ENCODE peak calls at places on chromosome 19, in six cellular contexts. One of them, this sample, is unnamed.
A peak's percentile ranks its signal among the peaks of the same experiment; 100 is the strongest.

GRCh38 chr19:18464646-18465045 is 26.7 kb upstream of the ISYNA1 start:
- DNase-seq in NCI-H748 treated with DMSO at 0.1 percent for 48 hours: no peak
- DNase-seq in GDM1: no peak
- DNase-seq in NCI-H1436 treated with DMSO at 0.1 percent for 48 hours: no peak
- DNase-seq in tibial artery: peak; percentile 96
- DNase-seq in psoas muscle: peak; percentile 87
- DNase-seq in this sample: peak; percentile 52

GRCh38 chr19:41353466-41354342 is at the start of gene TGFB1:
- DNase-seq in psoas muscle: peak; percentile 91
- DNase-seq in tibial artery: peak; percentile 95
- DNase-seq in NCI-H1436 treated with DMSO at 0.1 percent for 48 hours: no peak
- DNase-seq in GDM1: peak; percentile 86
- DNase-seq in NCI-H748 treated with DMSO at 0.1 percent for 48 hours: peak; percentile 49
- DNase-seq in this sample: peak; percentile 93

GRCh38 chr19:17576758-17577532 is 21.5 kb downstream of the COLGALT1 start:
- DNase-seq in psoas muscle: peak; percentile 80
- DNase-seq in tibial artery: no peak
- DNase-seq in NCI-H1436 treated with DMSO at 0.1 percent for 48 hours: no peak
- DNase-seq in GDM1: peak; percentile 15
- DNase-seq in NCI-H748 treated with DMSO at 0.1 percent for 48 hours: no peak
- DNase-seq in this sample: peak; percentile 59

GRCh38 chr19:28466107-28467045 is 746.6 kb downstream of the UQCRFS1 start:
- DNase-seq in tibial artery: no peak
- DNase-seq in NCI-H1436 treated with DMSO at 0.1 percent for 48 hours: no peak
- DNase-seq in psoas muscle: peak; percentile 74
- DNase-seq in GDM1: no peak
- DNase-seq in NCI-H748 treated with DMSO at 0.1 percent for 48 hours: peak; percentile 19
- DNase-seq in this sample: peak; percentile 55

GRCh38 chr19:34232566-34233481 is 21.5 kb upstream of the GARRE1 start:
- DNase-seq in tibial artery: peak; percentile 71
- DNase-seq in NCI-H748 treated with DMSO at 0.1 percent for 48 hours: no peak
- DNase-seq in psoas muscle: peak; percentile 65
- DNase-seq in NCI-H1436 treated with DMSO at 0.1 percent for 48 hours: no peak
- DNase-seq in GDM1: no peak
- DNase-seq in this sample: peak; percentile 59

GRCh38 chr19:23771761-23772667 is 13.3 kb upstream of the ZNF681 start:
- DNase-seq in NCI-H748 treated with DMSO at 0.1 percent for 48 hours: no peak
- DNase-seq in NCI-H1436 treated with DMSO at 0.1 percent for 48 hours: no peak
- DNase-seq in psoas muscle: no peak
- DNase-seq in GDM1: no peak
- DNase-seq in tibial artery: no peak
- DNase-seq in this sample: no peak

GRCh38 chr19:5335101-5335500 is 5.5 kb downstream of the PTPRS start:
- DNase-seq in NCI-H1436 treated with DMSO at 0.1 percent for 48 hours: no peak
- DNase-seq in psoas muscle: no peak
- DNase-seq in GDM1: no peak
- DNase-seq in tibial artery: no peak
- DNase-seq in NCI-H748 treated with DMSO at 0.1 percent for 48 hours: no peak
- DNase-seq in this sample: peak; percentile 62

GRCh38 chr19:10727599-10728250 is 9.8 kb downstream of the DNM2 start:
- DNase-seq in psoas muscle: no peak
- DNase-seq in GDM1: no peak
- DNase-seq in NCI-H1436 treated with DMSO at 0.1 percent for 48 hours: no peak
- DNase-seq in tibial artery: no peak
- DNase-seq in NCI-H748 treated with DMSO at 0.1 percent for 48 hours: no peak
- DNase-seq in this sample: no peak

GRCh38 chr19:5444431-5444830 is 10.8 kb upstream of the ZNRF4 start:
- DNase-seq in tibial artery: no peak
- DNase-seq in psoas muscle: no peak
- DNase-seq in GDM1: no peak
- DNase-seq in NCI-H1436 treated with DMSO at 0.1 percent for 48 hours: no peak
- DNase-seq in NCI-H748 treated with DMSO at 0.1 percent for 48 hours: no peak
- DNase-seq in this sample: no peak

GRCh38 chr19:411723-412355 is 2.9 kb upstream of the C2CD4C start:
- DNase-seq in NCI-H748 treated with DMSO at 0.1 percent for 48 hours: peak; percentile 34
- DNase-seq in NCI-H1436 treated with DMSO at 0.1 percent for 48 hours: no peak
- DNase-seq in tibial artery: no peak
- DNase-seq in GDM1: no peak
- DNase-seq in psoas muscle: peak; percentile 40
- DNase-seq in this sample: peak; percentile 62

GRCh38 chr19:45213031-45213430 is 32.2 kb downstream of the EXOC3L2 start:
- DNase-seq in NCI-H748 treated with DMSO at 0.1 percent for 48 hours: no peak
- DNase-seq in tibial artery: no peak
- DNase-seq in NCI-H1436 treated with DMSO at 0.1 percent for 48 hours: no peak
- DNase-seq in psoas muscle: no peak
- DNase-seq in GDM1: no peak
- DNase-seq in this sample: no peak

GRCh38 chr19:29668746-29669609 is 3.7 kb downstream of the PLEKHF1 start:
- DNase-seq in NCI-H748 treated with DMSO at 0.1 percent for 48 hours: no peak
- DNase-seq in psoas muscle: peak; percentile 70
- DNase-seq in GDM1: no peak
- DNase-seq in NCI-H1436 treated with DMSO at 0.1 percent for 48 hours: no peak
- DNase-seq in tibial artery: peak; percentile 65
- DNase-seq in this sample: no peak

GRCh38 chr19:6423499-6424189 is 967 bp downstream of the KHSRP start:
- DNase-seq in tibial artery: no peak
- DNase-seq in psoas muscle: no peak
- DNase-seq in NCI-H1436 treated with DMSO at 0.1 percent for 48 hours: no peak
- DNase-seq in GDM1: no peak
- DNase-seq in NCI-H748 treated with DMSO at 0.1 percent for 48 hours: no peak
- DNase-seq in this sample: no peak

GRCh38 chr19:46192990-46193650 is 36.4 kb upstream of the IGFL1 start:
- DNase-seq in psoas muscle: peak; percentile 63
- DNase-seq in NCI-H1436 treated with DMSO at 0.1 percent for 48 hours: no peak
- DNase-seq in tibial artery: no peak
- DNase-seq in GDM1: no peak
- DNase-seq in NCI-H748 treated with DMSO at 0.1 percent for 48 hours: peak; percentile 7
- DNase-seq in this sample: peak; percentile 52

GRCh38 chr19:16571689-16572331 is 405 bp downstream of the SLC35E1 start:
- DNase-seq in tibial artery: no peak
- DNase-seq in psoas muscle: peak; percentile 69
- DNase-seq in NCI-H748 treated with DMSO at 0.1 percent for 48 hours: no peak
- DNase-seq in GDM1: no peak
- DNase-seq in NCI-H1436 treated with DMSO at 0.1 percent for 48 hours: no peak
- DNase-seq in this sample: peak; percentile 88

GRCh38 chr19:49017666-49018351 is 918 bp upstream of the LHB start:
- DNase-seq in NCI-H1436 treated with DMSO at 0.1 percent for 48 hours: no peak
- DNase-seq in GDM1: no peak
- DNase-seq in psoas muscle: peak; percentile 80
- DNase-seq in NCI-H748 treated with DMSO at 0.1 percent for 48 hours: peak; percentile 31
- DNase-seq in tibial artery: no peak
- DNase-seq in this sample: peak; percentile 41

GRCh38 chr19:50046649-50047503 is 21.1 kb downstream of the ZNF473 start:
- DNase-seq in tibial artery: no peak
- DNase-seq in psoas muscle: peak; percentile 65
- DNase-seq in NCI-H748 treated with DMSO at 0.1 percent for 48 hours: peak; percentile 7
- DNase-seq in GDM1: peak; percentile 26
- DNase-seq in NCI-H1436 treated with DMSO at 0.1 percent for 48 hours: no peak
- DNase-seq in this sample: no peak

GRCh38 chr19:7904074-7905020 is 670 bp downstream of the MAP2K7 start:
- DNase-seq in tibial artery: peak; percentile 81
- DNase-seq in GDM1: no peak
- DNase-seq in NCI-H748 treated with DMSO at 0.1 percent for 48 hours: no peak
- DNase-seq in psoas muscle: peak; percentile 83
- DNase-seq in NCI-H1436 treated with DMSO at 0.1 percent for 48 hours: no peak
- DNase-seq in this sample: peak; percentile 67

GRCh38 chr19:30123109-30123508 is 181.1 kb downstream of the URI1 start:
- DNase-seq in GDM1: no peak
- DNase-seq in tibial artery: no peak
- DNase-seq in psoas muscle: no peak
- DNase-seq in NCI-H1436 treated with DMSO at 0.1 percent for 48 hours: no peak
- DNase-seq in NCI-H748 treated with DMSO at 0.1 percent for 48 hours: no peak
- DNase-seq in this sample: no peak

GRCh38 chr19:50361290-50362029 is 4.0 kb downstream of the NAPSA start:
- DNase-seq in NCI-H1436 treated with DMSO at 0.1 percent for 48 hours: no peak
- DNase-seq in psoas muscle: no peak
- DNase-seq in tibial artery: no peak
- DNase-seq in NCI-H748 treated with DMSO at 0.1 percent for 48 hours: no peak
- DNase-seq in GDM1: no peak
- DNase-seq in this sample: no peak

GRCh38 chr19:35090160-35090794 is 25.3 kb upstream of the FXYD3 start:
- DNase-seq in tibial artery: no peak
- DNase-seq in psoas muscle: no peak
- DNase-seq in NCI-H748 treated with DMSO at 0.1 percent for 48 hours: peak; percentile 18
- DNase-seq in NCI-H1436 treated with DMSO at 0.1 percent for 48 hours: no peak
- DNase-seq in GDM1: no peak
- DNase-seq in this sample: no peak

GRCh38 chr19:47113446-47114348 is at the start of gene ZC3H4:
- DNase-seq in NCI-H1436 treated with DMSO at 0.1 percent for 48 hours: peak; percentile 54
- DNase-seq in NCI-H748 treated with DMSO at 0.1 percent for 48 hours: peak; percentile 93
- DNase-seq in tibial artery: peak; percentile 97
- DNase-seq in GDM1: peak; percentile 85
- DNase-seq in psoas muscle: peak; percentile 96
- DNase-seq in this sample: peak; percentile 94

GRCh38 chr19:3335431-3336350 is 30.7 kb upstream of the NFIC start:
- DNase-seq in tibial artery: peak; percentile 89
- DNase-seq in GDM1: no peak
- DNase-seq in NCI-H1436 treated with DMSO at 0.1 percent for 48 hours: no peak
- DNase-seq in NCI-H748 treated with DMSO at 0.1 percent for 48 hours: no peak
- DNase-seq in psoas muscle: peak; percentile 74
- DNase-seq in this sample: no peak

GRCh38 chr19:14871619-14872230 is 14.2 kb downstream of the OR7A17 start:
- DNase-seq in tibial artery: no peak
- DNase-seq in GDM1: no peak
- DNase-seq in psoas muscle: no peak
- DNase-seq in NCI-H1436 treated with DMSO at 0.1 percent for 48 hours: no peak
- DNase-seq in NCI-H748 treated with DMSO at 0.1 percent for 48 hours: no peak
- DNase-seq in this sample: no peak

GRCh38 chr19:44587863-44588752 is 25.3 kb upstream of the IGSF23 start:
- DNase-seq in GDM1: no peak
- DNase-seq in NCI-H1436 treated with DMSO at 0.1 percent for 48 hours: no peak
- DNase-seq in NCI-H748 treated with DMSO at 0.1 percent for 48 hours: no peak
- DNase-seq in psoas muscle: no peak
- DNase-seq in tibial artery: no peak
- DNase-seq in this sample: no peak

GRCh38 chr19:20472854-20473253 is 92.7 kb downstream of the ZNF737 start:
- DNase-seq in NCI-H1436 treated with DMSO at 0.1 percent for 48 hours: no peak
- DNase-seq in GDM1: no peak
- DNase-seq in tibial artery: no peak
- DNase-seq in NCI-H748 treated with DMSO at 0.1 percent for 48 hours: no peak
- DNase-seq in psoas muscle: no peak
- DNase-seq in this sample: no peak

GRCh38 chr19:47035127-47035494 is 13.3 kb downstream of the TMEM160 start:
- DNase-seq in tibial artery: no peak
- DNase-seq in psoas muscle: no peak
- DNase-seq in NCI-H1436 treated with DMSO at 0.1 percent for 48 hours: no peak
- DNase-seq in GDM1: no peak
- DNase-seq in NCI-H748 treated with DMSO at 0.1 percent for 48 hours: no peak
- DNase-seq in this sample: no peak

GRCh38 chr19:52566121-52566520 is 4.0 kb upstream of the ZNF701 start:
- DNase-seq in tibial artery: no peak
- DNase-seq in NCI-H1436 treated with DMSO at 0.1 percent for 48 hours: no peak
- DNase-seq in psoas muscle: no peak
- DNase-seq in NCI-H748 treated with DMSO at 0.1 percent for 48 hours: no peak
- DNase-seq in GDM1: no peak
- DNase-seq in this sample: no peak

GRCh38 chr19:12596927-12597548 is 13.6 kb downstream of the ZNF490 start:
- DNase-seq in NCI-H1436 treated with DMSO at 0.1 percent for 48 hours: no peak
- DNase-seq in NCI-H748 treated with DMSO at 0.1 percent for 48 hours: no peak
- DNase-seq in tibial artery: peak; percentile 47
- DNase-seq in GDM1: no peak
- DNase-seq in psoas muscle: no peak
- DNase-seq in this sample: peak; percentile 77

GRCh38 chr19:55116232-55117062 is 990 bp downstream of the PPP1R12C start:
- DNase-seq in tibial artery: peak; percentile 84
- DNase-seq in NCI-H748 treated with DMSO at 0.1 percent for 48 hours: peak; percentile 41
- DNase-seq in GDM1: peak; percentile 51
- DNase-seq in psoas muscle: peak; percentile 80
- DNase-seq in NCI-H1436 treated with DMSO at 0.1 percent for 48 hours: no peak
- DNase-seq in this sample: peak; percentile 90

GRCh38 chr19:49932731-49933131 is 3.4 kb upstream of the NUP62 start:
- DNase-seq in NCI-H1436 treated with DMSO at 0.1 percent for 48 hours: no peak
- DNase-seq in NCI-H748 treated with DMSO at 0.1 percent for 48 hours: no peak
- DNase-seq in psoas muscle: no peak
- DNase-seq in GDM1: no peak
- DNase-seq in tibial artery: no peak
- DNase-seq in this sample: peak; percentile 75

GRCh38 chr19:12723643-12724426 is at the start of gene TNPO2:
- DNase-seq in GDM1: peak; percentile 54
- DNase-seq in psoas muscle: peak; percentile 69
- DNase-seq in NCI-H748 treated with DMSO at 0.1 percent for 48 hours: peak; percentile 11
- DNase-seq in NCI-H1436 treated with DMSO at 0.1 percent for 48 hours: peak; percentile 1
- DNase-seq in tibial artery: no peak
- DNase-seq in this sample: peak; percentile 65

GRCh38 chr19:38657633-38658222 is 10.3 kb downstream of the ACTN4 start:
- DNase-seq in NCI-H1436 treated with DMSO at 0.1 percent for 48 hours: no peak
- DNase-seq in NCI-H748 treated with DMSO at 0.1 percent for 48 hours: no peak
- DNase-seq in psoas muscle: no peak
- DNase-seq in GDM1: no peak
- DNase-seq in tibial artery: no peak
- DNase-seq in this sample: no peak

GRCh38 chr19:55486971-55487883 is 1.0 kb upstream of the SSC5D start:
- DNase-seq in NCI-H748 treated with DMSO at 0.1 percent for 48 hours: no peak
- DNase-seq in NCI-H1436 treated with DMSO at 0.1 percent for 48 hours: no peak
- DNase-seq in psoas muscle: peak; percentile 85
- DNase-seq in GDM1: no peak
- DNase-seq in tibial artery: peak; percentile 88
- DNase-seq in this sample: peak; percentile 87

GRCh38 chr19:7998081-7998480 is 7.4 kb downstream of the ELAVL1 start:
- DNase-seq in psoas muscle: peak; percentile 20
- DNase-seq in tibial artery: no peak
- DNase-seq in GDM1: no peak
- DNase-seq in NCI-H748 treated with DMSO at 0.1 percent for 48 hours: no peak
- DNase-seq in NCI-H1436 treated with DMSO at 0.1 percent for 48 hours: no peak
- DNase-seq in this sample: no peak

This sample was measured in left lung.